ENCODE peak calls at places on chromosomes 11 and 22, in seven cellular contexts. One of them, this sample, is unnamed.

GRCh38 chr11:120929090-120929489 is 94.8 kb upstream of the TBCEL start:
- DNase-seq in NB4: no peak
- DNase-seq in T-helper 17 cell: no peak
- DNase-seq in T-helper 2 cell: no peak
- DNase-seq in A172: no peak
- DNase-seq in GM23248: peak
- DNase-seq in effector memory CD8-positive, alpha-beta T cell: no peak
- DNase-seq in this sample: no peak

GRCh38 chr11:10898003-10898762 is 40.3 kb upstream of the ZBED5 start:
- DNase-seq in effector memory CD8-positive, alpha-beta T cell: no peak
- DNase-seq in T-helper 17 cell: no peak
- DNase-seq in NB4: no peak
- DNase-seq in A172: no peak
- DNase-seq in GM23248: no peak
- DNase-seq in T-helper 2 cell: no peak
- DNase-seq in this sample: no peak

GRCh38 chr22:48188211-48188845 is 1425.9 kb downstream of the TBC1D22A start:
- DNase-seq in effector memory CD8-positive, alpha-beta T cell: peak
- DNase-seq in A172: peak
- DNase-seq in T-helper 2 cell: peak
- DNase-seq in T-helper 17 cell: no peak
- DNase-seq in NB4: peak
- DNase-seq in GM23248: peak
- DNase-seq in this sample: no peak

GRCh38 chr11:69301491-69302401 is 7.8 kb downstream of the MYEOV start:
- DNase-seq in NB4: peak
- DNase-seq in T-helper 2 cell: no peak
- DNase-seq in effector memory CD8-positive, alpha-beta T cell: no peak
- DNase-seq in A172: peak
- DNase-seq in T-helper 17 cell: no peak
- DNase-seq in GM23248: peak
- DNase-seq in this sample: peak

GRCh38 chr11:9972917-9973504 is 309.1 kb downstream of the SWAP70 start:
- DNase-seq in NB4: peak
- DNase-seq in GM23248: peak
- DNase-seq in T-helper 2 cell: peak
- DNase-seq in effector memory CD8-positive, alpha-beta T cell: no peak
- DNase-seq in T-helper 17 cell: no peak
- DNase-seq in A172: peak
- DNase-seq in this sample: peak

GRCh38 chr11:86800076-86800955 is at the start of gene PRSS23:
- DNase-seq in T-helper 17 cell: no peak
- DNase-seq in effector memory CD8-positive, alpha-beta T cell: peak
- DNase-seq in GM23248: peak
- DNase-seq in T-helper 2 cell: peak
- DNase-seq in A172: no peak
- DNase-seq in NB4: no peak
- DNase-seq in this sample: peak

GRCh38 chr11:36055356-36055755 is 111.5 kb downstream of the LDLRAD3 start:
- DNase-seq in NB4: no peak
- DNase-seq in GM23248: no peak
- DNase-seq in T-helper 17 cell: no peak
- DNase-seq in effector memory CD8-positive, alpha-beta T cell: no peak
- DNase-seq in T-helper 2 cell: no peak
- DNase-seq in A172: no peak
- DNase-seq in this sample: no peak

GRCh38 chr11:61148016-61148640 is 13.1 kb downstream of the VPS37C start:
- DNase-seq in T-helper 17 cell: no peak
- DNase-seq in A172: no peak
- DNase-seq in effector memory CD8-positive, alpha-beta T cell: no peak
- DNase-seq in T-helper 2 cell: no peak
- DNase-seq in NB4: no peak
- DNase-seq in GM23248: no peak
- DNase-seq in this sample: no peak

GRCh38 chr11:62324738-62325556 is 12.3 kb upstream of the ASRGL1 start:
- DNase-seq in effector memory CD8-positive, alpha-beta T cell: peak
- DNase-seq in GM23248: peak
- DNase-seq in NB4: peak
- DNase-seq in T-helper 17 cell: no peak
- DNase-seq in A172: peak
- DNase-seq in T-helper 2 cell: peak
- DNase-seq in this sample: peak

GRCh38 chr11:35162795-35163194 is 23.8 kb downstream of the CD44 start:
- DNase-seq in T-helper 17 cell: no peak
- DNase-seq in NB4: peak
- DNase-seq in A172: peak
- DNase-seq in T-helper 2 cell: no peak
- DNase-seq in effector memory CD8-positive, alpha-beta T cell: no peak
- DNase-seq in GM23248: peak
- DNase-seq in this sample: peak

GRCh38 chr22:19886605-19887250 is 32.1 kb upstream of the GNB1L start:
- DNase-seq in NB4: peak
- DNase-seq in A172: peak
- DNase-seq in T-helper 17 cell: no peak
- DNase-seq in T-helper 2 cell: peak
- DNase-seq in GM23248: peak
- DNase-seq in effector memory CD8-positive, alpha-beta T cell: no peak
- DNase-seq in this sample: no peak

GRCh38 chr11:67240575-67241389 is 25.5 kb upstream of the GRK2 start:
- DNase-seq in GM23248: peak
- DNase-seq in T-helper 2 cell: peak
- DNase-seq in NB4: peak
- DNase-seq in effector memory CD8-positive, alpha-beta T cell: peak
- DNase-seq in T-helper 17 cell: peak
- DNase-seq in A172: peak
- DNase-seq in this sample: peak

GRCh38 chr22:43925433-43926348 is 2.1 kb downstream of the PNPLA3 start:
- DNase-seq in T-helper 17 cell: no peak
- DNase-seq in GM23248: no peak
- DNase-seq in NB4: no peak
- DNase-seq in T-helper 2 cell: no peak
- DNase-seq in effector memory CD8-positive, alpha-beta T cell: no peak
- DNase-seq in A172: peak
- DNase-seq in this sample: peak